ENCODE peak calls at places on chromosome 22, in ten cellular contexts. X is lower leg skin, O is AG04450, B is adrenal gland, S is HFF-Myc, M is ascending aorta, L is AG09309, N is GM23338, Y is heart left ventricle, R is transverse colon. U is an unnamed sample.

GRCh38 chr22:44311855-44312170 is 938 bp downstream of the SHISAL1 start:
- DNase-seq in N (no peak), X (no peak), L (peak; percentile 38), Y (no peak), M (no peak), R (no peak), O (no peak), B (no peak), S (no peak), U (no peak)

GRCh38 chr22:44193537-44193896 is 12.8 kb downstream of the PARVG start:
- DNase-seq in M (no peak), X (peak; percentile 10), B (no peak), R (no peak), L (no peak), O (no peak), Y (no peak), S (no peak), N (no peak), U (no peak)

GRCh38 chr22:38638734-38639133 is 17.5 kb downstream of the FAM227A start:
- DNase-seq in N (no peak), O (no peak), L (no peak), R (no peak), M (no peak), X (no peak), Y (no peak), B (no peak), S (no peak), U (no peak)

GRCh38 chr22:29344137-29344536 is 28.6 kb upstream of the RASL10A start:
- DNase-seq in X (no peak), N (no peak), Y (peak; percentile 54), O (no peak), S (peak; percentile 75), R (peak; percentile 45), B (peak; percentile 91), L (peak; percentile 89), M (peak; percentile 27), U (peak; percentile 94)

GRCh38 chr22:19543970-19544708 is 19.9 kb upstream of the CLDN5 start:
- DNase-seq in B (no peak), Y (no peak), X (no peak), S (no peak), M (no peak), O (no peak), R (peak; percentile 63), N (no peak), L (no peak), U (no peak)

GRCh38 chr22:30191049-30191701 is 55.4 kb downstream of the LIF start:
- DNase-seq in S (no peak), Y (no peak), M (no peak), R (no peak), B (no peak), X (no peak), L (no peak), N (no peak), O (no peak), U (no peak)

GRCh38 chr22:19986410-19987341 is 29.9 kb downstream of the ARVCF start:
- DNase-seq in N (peak; percentile 86), B (peak; percentile 84), R (peak; percentile 83), S (no peak), L (no peak), M (peak; percentile 42), X (peak; percentile 95), Y (peak; percentile 86), O (peak; percentile 21), U (peak; percentile 67)

GRCh38 chr22:31753005-31753633 is 700 bp upstream of the DEPDC5 start:
- DNase-seq in Y (peak; percentile 37), S (no peak), M (no peak), X (peak; percentile 87), L (no peak), N (peak; percentile 88), R (peak; percentile 18), O (no peak), B (peak; percentile 59), U (no peak)

GRCh38 chr22:26587991-26588613 is 1.8 kb downstream of the TPST2 start:
- DNase-seq in X (no peak), N (no peak), O (no peak), M (no peak), S (no peak), Y (no peak), B (no peak), R (no peak), L (no peak), U (no peak)

GRCh38 chr22:26589367-26589844 is 526 bp downstream of the TPST2 start:
- DNase-seq in L (no peak), Y (peak; percentile 31), O (no peak), X (no peak), M (no peak), N (peak; percentile 76), B (peak; percentile 62), R (peak; percentile 57), S (no peak), U (no peak)

GRCh38 chr22:26588749-26589366 is 1.1 kb downstream of the TPST2 start:
- DNase-seq in B (no peak), Y (no peak), N (no peak), L (no peak), M (no peak), X (no peak), R (no peak), O (no peak), S (no peak), U (no peak)

GRCh38 chr22:26590525-26590858 is 560 bp upstream of the TPST2 start:
- DNase-seq in S (no peak), O (no peak), X (no peak), N (no peak), B (peak; percentile 40), Y (no peak), R (no peak), L (no peak), M (no peak), U (peak; percentile 29)

GRCh38 chr22:26589845-26590524 is at the start of gene TPST2:
- DNase-seq in Y (peak; percentile 83), X (peak; percentile 96), S (no peak), O (no peak), L (no peak), B (peak; percentile 79), M (peak; percentile 15), R (peak; percentile 85), N (peak; percentile 85), U (peak; percentile 90)
- TF ChIP-seq CTCF in Y (no peak), X (no peak), S (no peak), O (no peak), L (no peak), B (no peak), M (no peak), R (no peak), N (no peak), U (no peak)

GRCh38 chr22:26568207-26568706 is 21.7 kb downstream of the TPST2 start:
- DNase-seq in Y (no peak), B (no peak), O (no peak), L (no peak), M (no peak), X (no peak), N (peak; percentile 92), R (no peak), S (no peak), U (no peak)

GRCh38 chr22:26567610-26568009 is 22.3 kb downstream of the TPST2 start:
- DNase-seq in R (no peak), Y (no peak), O (no peak), N (no peak), X (no peak), B (no peak), M (no peak), S (no peak), L (no peak), U (no peak)

GRCh38 chr22:26565889-26566288 is 24.0 kb downstream of the TPST2 start:
- DNase-seq in R (no peak), B (no peak), M (no peak), L (no peak), O (no peak), S (no peak), Y (no peak), N (no peak), X (no peak), U (no peak)

GRCh38 chr22:26565181-26565580 is 24.8 kb downstream of the TPST2 start:
- DNase-seq in X (no peak), O (no peak), B (no peak), L (no peak), S (no peak), R (no peak), N (no peak), M (no peak), Y (no peak), U (no peak)

GRCh38 chr22:26566994-26567393 is 22.9 kb downstream of the TPST2 start:
- DNase-seq in N (peak; percentile 44), B (no peak), S (no peak), X (no peak), Y (no peak), L (no peak), R (no peak), O (no peak), M (no peak), U (no peak)
- H3K4me3 ChIP-seq in N (peak overlapping the region; percentile 16), B (no peak overlapping the region), S (no peak overlapping the region), X (no peak overlapping the region), Y (no peak overlapping the region), L (no peak overlapping the region), R (no peak overlapping the region), O (no peak overlapping the region), M (no peak overlapping the region), U (no peak overlapping the region)

GRCh38 chr22:41248758-41249157 is 8.0 kb upstream of the CHADL start:
- DNase-seq in B (no peak), R (no peak), X (no peak), L (no peak), O (no peak), N (no peak), Y (no peak), M (no peak), S (no peak), U (no peak)

GRCh38 chr22:41247703-41248102 is 7.0 kb upstream of the CHADL start:
- DNase-seq in R (no peak), S (no peak), X (no peak), O (no peak), L (no peak), B (peak; percentile 53), Y (peak; percentile 57), M (no peak), N (no peak), U (no peak)

GRCh38 chr22:41243361-41243760 is 2.6 kb upstream of the CHADL start:
- DNase-seq in O (no peak), M (no peak), S (no peak), N (no peak), R (no peak), X (no peak), Y (no peak), L (no peak), B (no peak), U (no peak)

GRCh38 chr22:41248314-41248713 is 7.6 kb upstream of the CHADL start:
- DNase-seq in Y (no peak), M (no peak), X (no peak), S (no peak), N (no peak), O (no peak), L (no peak), B (no peak), R (no peak), U (no peak)

GRCh38 chr22:41245917-41246499 is 5.3 kb upstream of the CHADL start:
- DNase-seq in X (no peak), S (no peak), R (no peak), L (no peak), M (no peak), B (no peak), Y (no peak), N (peak; percentile 81), O (no peak), U (no peak)
- TF ChIP-seq CTCF in X (no peak), S (no peak), R (no peak), L (no peak), M (no peak), B (no peak), Y (no peak), N (peak; percentile 72), O (no peak), U (no peak)

DNA sequence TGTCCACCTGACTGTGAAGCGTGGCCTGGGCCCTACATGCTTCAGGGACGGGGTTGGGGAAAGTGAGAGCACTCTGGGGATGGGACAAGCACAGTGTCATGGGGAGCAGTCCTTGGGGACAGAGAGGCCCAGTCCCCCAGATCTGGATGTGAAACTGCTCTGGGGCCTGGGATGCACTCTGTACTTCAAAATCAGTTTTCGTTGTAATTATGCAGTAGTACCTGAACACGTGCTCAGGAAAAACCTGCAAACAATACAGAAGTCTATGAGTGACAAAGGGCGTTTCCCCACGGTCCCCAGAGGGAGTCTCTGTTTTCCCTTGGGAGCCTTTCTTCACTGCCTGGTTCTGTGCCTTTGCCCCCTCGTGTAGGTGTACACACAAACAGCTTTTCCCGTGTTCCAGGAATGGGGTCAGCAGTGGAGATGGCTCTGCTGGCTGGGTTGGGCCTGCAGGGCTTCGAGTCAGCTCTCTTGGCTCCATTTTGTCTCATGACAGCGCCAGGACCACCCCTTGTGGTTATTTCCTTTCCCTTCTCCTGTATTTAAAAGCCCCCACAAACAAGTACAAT is 5.2 kb upstream of the TNFRSF13C start:
- DNase-seq in B (no peak), Y (no peak), L (no peak), S (no peak), X (no peak), N (no peak), R (no peak), O (no peak), M (no peak), U (no peak)
- H3K4me3 ChIP-seq in B (no peak overlapping the region), Y (no peak overlapping the region), L (no peak overlapping the region), S (no peak overlapping the region), X (no peak overlapping the region), N (no peak overlapping the region), R (no peak overlapping the region), O (no peak overlapping the region), M (no peak overlapping the region), U (no peak overlapping the region)